ENCODE peak calls at places on chromosomes 3 and 15, in eight cellular contexts. G, J, C, K, L, F, O and W are unnamed samples.

GRCh38 chr15:52220251-52220650 is 29.1 kb upstream of the GNB5 start:
- DNase-seq in G (no peak), J (no peak), C (no peak), K (no peak), L (no peak), F (no peak), O (no peak), W (no peak)

GRCh38 chr3:159860269-159860668 is 128.4 kb upstream of the IL12A start:
- DNase-seq in G (no peak), J (no peak), C (no peak), K (no peak), L (no peak), F (no peak), O (no peak), W (no peak)

GRCh38 chr3:14989943-14990753 is 42.8 kb downstream of the NR2C2 start:
- DNase-seq in G (no peak), J (peak), C (no peak), K (no peak), L (no peak), F (no peak), O (no peak), W (no peak)

GRCh38 chr3:120113128-120114116 is 19.2 kb upstream of the GSK3B start:
- DNase-seq in G (no peak), J (no peak), C (no peak), K (no peak), L (peak), F (no peak), O (no peak), W (peak)

GRCh38 chr3:183116051-183116614 is 16.8 kb upstream of the MCCC1 start:
- DNase-seq in G (peak), J (no peak), C (no peak), K (peak), L (no peak), F (peak), O (no peak), W (peak)

GRCh38 chr3:177093966-177094365 is 103.3 kb downstream of the TBL1XR1 start:
- DNase-seq in G (no peak), J (no peak), C (no peak), K (no peak), L (no peak), F (no peak), O (no peak), W (no peak)

GRCh38 chr15:73908030-73908821 is 18.0 kb upstream of the LOXL1 start:
- DNase-seq in G (peak), J (peak), C (peak), K (peak), L (peak), F (peak), O (no peak), W (peak)

GRCh38 chr15:75718326-75718725 is 5.7 kb upstream of the CSPG4 start:
- DNase-seq in G (no peak), J (no peak), C (peak), K (no peak), L (peak), F (no peak), O (no peak), W (no peak)

GRCh38 chr3:64384561-64384960 is 159.3 kb upstream of the PRICKLE2 start:
- DNase-seq in G (no peak), J (no peak), C (no peak), K (no peak), L (no peak), F (no peak), O (no peak), W (no peak)

GRCh38 chr15:90647326-90647725 is 69.8 kb upstream of the BLM start:
- DNase-seq in G (peak), J (no peak), C (peak), K (no peak), L (no peak), F (no peak), O (no peak), W (no peak)

GRCh38 chr3:27431116-27431515 is 53.1 kb downstream of the SLC4A7 start:
- DNase-seq in G (no peak), J (no peak), C (no peak), K (peak), L (peak), F (no peak), O (no peak), W (peak)

GRCh38 chr3:131250466-131250865 is 131.1 kb upstream of the NUDT16 start:
- DNase-seq in G (no peak), J (no peak), C (no peak), K (no peak), L (no peak), F (no peak), O (no peak), W (no peak)

GRCh38 chr3:142595951-142596725 is at the start of gene PLS1:
- DNase-seq in G (peak), J (peak), C (peak), K (peak), L (peak), F (peak), O (peak), W (peak)

GRCh38 chr15:101105059-101105851 is 146.6 kb downstream of the CHSY1 start:
- DNase-seq in G (no peak), J (no peak), C (no peak), K (no peak), L (peak), F (no peak), O (no peak), W (no peak)

GRCh38 chr3:30886888-30887287 is 7.6 kb downstream of the GADL1 start:
- DNase-seq in G (no peak), J (no peak), C (no peak), K (no peak), L (no peak), F (no peak), O (no peak), W (no peak)

GRCh38 chr15:90439946-90440345 is 51.9 kb downstream of the IQGAP1 start:
- DNase-seq in G (no peak), J (no peak), C (no peak), K (no peak), L (no peak), F (no peak), O (no peak), W (no peak)

GRCh38 chr15:81813215-81813614 is 232.6 kb downstream of the MEX3B start:
- DNase-seq in G (no peak), J (no peak), C (no peak), K (no peak), L (no peak), F (no peak), O (no peak), W (no peak)

GRCh38 chr3:107241217-107241616 is 136.0 kb upstream of the CCDC54 start:
- DNase-seq in G (no peak), J (peak), C (no peak), K (peak), L (no peak), F (no peak), O (no peak), W (no peak)

GRCh38 chr15:95995375-95996168 is 334.9 kb upstream of the NR2F2 start:
- DNase-seq in G (no peak), J (no peak), C (no peak), K (no peak), L (peak), F (no peak), O (no peak), W (no peak)

GRCh38 chr15:35437157-35437556 is 108.8 kb downstream of the DPH6 start:
- DNase-seq in G (no peak), J (no peak), C (no peak), K (no peak), L (peak), F (no peak), O (no peak), W (no peak)

GRCh38 chr3:64232821-64233220 is 7.6 kb upstream of the PRICKLE2 start:
- DNase-seq in G (no peak), J (no peak), C (no peak), K (no peak), L (no peak), F (no peak), O (no peak), W (no peak)

GRCh38 chr3:166570136-166570535 is 732.9 kb upstream of the BCHE start:
- DNase-seq in G (no peak), J (no peak), C (no peak), K (no peak), L (no peak), F (no peak), O (no peak), W (no peak)

GRCh38 chr3:72903004-72903403 is 15.2 kb downstream of the GXYLT2 start:
- DNase-seq in G (no peak), J (no peak), C (no peak), K (no peak), L (peak), F (no peak), O (no peak), W (peak)

GRCh38 chr15:48657891-48658591 is 12.5 kb upstream of the FBN1 start:
- DNase-seq in G (no peak), J (no peak), C (no peak), K (no peak), L (no peak), F (no peak), O (no peak), W (no peak)

GRCh38 chr15:85929786-85930185 is 135.1 kb upstream of the KLHL25 start:
- DNase-seq in G (no peak), J (no peak), C (peak), K (no peak), L (no peak), F (no peak), O (no peak), W (no peak)

GRCh38 chr3:39149498-39150169 is 3.8 kb downstream of the CSRNP1 start:
- DNase-seq in G (no peak), J (no peak), C (no peak), K (no peak), L (no peak), F (no peak), O (no peak), W (no peak)

GRCh38 chr3:39147374-39147709 is 6.0 kb downstream of the CSRNP1 start:
- DNase-seq in G (no peak), J (no peak), C (no peak), K (no peak), L (no peak), F (no peak), O (no peak), W (peak)

GRCh38 chr3:39147711-39148115 is 5.7 kb downstream of the CSRNP1 start:
- DNase-seq in G (no peak), J (peak), C (no peak), K (no peak), L (peak), F (peak), O (no peak), W (no peak)

GRCh38 chr3:39149059-39149455 is 4.3 kb downstream of the CSRNP1 start:
- DNase-seq in G (no peak), J (no peak), C (no peak), K (no peak), L (no peak), F (no peak), O (no peak), W (no peak)

DNA sequence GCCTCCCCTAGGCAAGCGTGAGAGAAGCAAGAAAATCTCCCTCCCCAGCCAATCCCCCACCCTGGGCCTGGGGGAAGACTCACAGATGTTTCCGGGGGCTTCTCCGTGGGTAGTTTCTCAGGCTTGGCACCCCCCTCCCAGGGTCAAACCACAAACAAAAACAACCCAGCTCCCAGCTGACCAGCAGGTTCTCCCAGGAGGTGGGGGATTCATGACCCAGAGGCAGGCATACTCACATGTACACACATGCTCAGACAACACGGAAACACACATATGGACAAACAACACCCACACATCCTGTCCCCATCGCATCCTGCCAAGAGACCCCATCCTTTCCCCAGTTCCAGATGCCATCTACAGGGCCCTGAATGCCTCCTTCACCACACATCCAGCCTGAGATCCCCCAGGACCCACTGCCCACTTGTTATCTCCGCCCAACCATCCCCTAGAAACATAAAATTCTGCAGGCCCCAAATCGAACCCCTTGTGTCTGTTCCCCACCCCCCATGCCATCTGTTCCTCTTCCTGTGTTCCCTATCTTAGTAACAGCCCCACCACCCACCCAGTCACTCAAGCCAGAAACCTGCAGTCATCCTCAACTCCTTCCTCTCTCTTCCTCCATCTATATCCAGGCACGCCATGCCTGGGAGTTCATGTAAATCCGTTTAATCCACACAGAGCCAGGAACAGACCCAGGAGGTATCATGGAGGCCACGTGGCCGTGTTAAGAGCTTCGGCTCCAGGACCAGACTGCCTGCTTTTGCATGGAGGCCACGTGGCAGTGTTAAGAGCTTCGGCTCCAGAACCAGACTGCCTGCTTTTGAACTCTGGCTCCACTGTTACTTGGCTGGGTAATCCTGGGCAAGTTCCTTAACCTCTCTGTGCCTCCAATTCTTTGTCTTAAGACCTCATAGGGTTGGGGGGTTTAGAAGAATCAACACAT is 5.0 kb downstream of the CSRNP1 start:
- DNase-seq in G (no peak), J (no peak), C (no peak), K (no peak), L (peak), F (no peak), O (no peak), W (no peak)
- TF ChIP-seq POLR2A in G (no peak), J (no peak), C (no peak), K (no peak), L (no peak), F (no peak), O (no peak), W (no peak)

GRCh38 chr3:71582612-71583568 is 638 bp downstream of the FOXP1 start:
- DNase-seq in G (peak), J (peak), C (peak), K (peak), L (peak), F (no peak), O (peak), W (peak)

GRCh38 chr3:71585126-71585525 is 1.6 kb upstream of the FOXP1 start:
- DNase-seq in G (no peak), J (no peak), C (no peak), K (peak), L (no peak), F (no peak), O (no peak), W (no peak)

GRCh38 chr3:71584216-71585061 is 911 bp upstream of the FOXP1 start:
- DNase-seq in G (peak), J (peak), C (peak), K (peak), L (peak), F (no peak), O (peak), W (peak)

GRCh38 chr3:71581981-71582611 is 1.4 kb downstream of the FOXP1 start:
- DNase-seq in G (peak), J (peak), C (peak), K (peak), L (no peak), F (no peak), O (peak), W (peak)

DNA sequence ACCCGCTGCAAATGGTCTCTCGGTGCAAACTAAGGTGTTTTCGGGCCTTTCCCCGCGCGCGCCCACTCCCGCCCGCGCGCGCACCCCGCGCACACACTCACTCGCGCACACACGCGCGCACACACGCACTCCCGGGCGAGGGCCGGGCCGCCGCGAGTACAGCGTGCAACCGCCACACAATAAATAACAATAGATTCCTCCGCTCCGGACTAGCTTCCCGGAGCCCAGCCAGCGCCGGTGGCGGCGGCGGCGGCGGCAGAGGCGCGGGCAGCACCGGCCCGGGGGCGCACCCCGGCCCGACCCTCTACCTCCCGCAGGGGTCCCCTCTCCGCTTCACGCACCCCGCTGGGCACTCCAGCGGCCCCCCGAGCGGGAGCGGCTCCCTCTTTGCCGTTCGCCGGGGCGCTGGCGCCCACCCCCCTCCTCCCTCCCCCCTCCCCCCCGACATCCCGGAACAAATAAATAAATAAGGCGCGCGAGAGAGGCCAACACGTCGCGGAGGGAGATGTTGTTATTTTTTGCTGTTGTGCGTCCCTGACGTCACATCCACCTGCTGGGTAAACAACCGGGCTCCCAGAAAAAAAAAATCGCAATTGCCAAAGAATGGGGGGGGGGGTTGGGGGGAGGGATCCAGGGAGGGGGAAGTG is at the start of gene FOXP1:
- DNase-seq in G (peak), J (peak), C (peak), K (peak), L (peak), F (no peak), O (peak), W (peak)
- TF ChIP-seq POLR2A in G (peak), J (no peak), C (peak), K (peak), L (no peak), F (no peak), O (peak), W (peak)

GRCh38 chr15:34337557-34338306 is at the start of gene SLC12A6:
- DNase-seq in G (peak), J (peak), C (peak), K (peak), L (peak), F (peak), O (peak), W (peak)

GRCh38 chr15:34341922-34342736 is 807 bp downstream of the NOP10 start:
- DNase-seq in G (no peak), J (no peak), C (no peak), K (no peak), L (no peak), F (no peak), O (no peak), W (no peak)

GRCh38 chr15:34338347-34338746 is 766 bp upstream of the SLC12A6 start:
- DNase-seq in G (no peak), J (no peak), C (no peak), K (no peak), L (no peak), F (no peak), O (no peak), W (no peak)

GRCh38 chr15:34347951-34348638 is 5.0 kb downstream of the NUTM1 start:
- DNase-seq in G (no peak), J (no peak), C (no peak), K (no peak), L (no peak), F (no peak), O (no peak), W (no peak)

DNA sequence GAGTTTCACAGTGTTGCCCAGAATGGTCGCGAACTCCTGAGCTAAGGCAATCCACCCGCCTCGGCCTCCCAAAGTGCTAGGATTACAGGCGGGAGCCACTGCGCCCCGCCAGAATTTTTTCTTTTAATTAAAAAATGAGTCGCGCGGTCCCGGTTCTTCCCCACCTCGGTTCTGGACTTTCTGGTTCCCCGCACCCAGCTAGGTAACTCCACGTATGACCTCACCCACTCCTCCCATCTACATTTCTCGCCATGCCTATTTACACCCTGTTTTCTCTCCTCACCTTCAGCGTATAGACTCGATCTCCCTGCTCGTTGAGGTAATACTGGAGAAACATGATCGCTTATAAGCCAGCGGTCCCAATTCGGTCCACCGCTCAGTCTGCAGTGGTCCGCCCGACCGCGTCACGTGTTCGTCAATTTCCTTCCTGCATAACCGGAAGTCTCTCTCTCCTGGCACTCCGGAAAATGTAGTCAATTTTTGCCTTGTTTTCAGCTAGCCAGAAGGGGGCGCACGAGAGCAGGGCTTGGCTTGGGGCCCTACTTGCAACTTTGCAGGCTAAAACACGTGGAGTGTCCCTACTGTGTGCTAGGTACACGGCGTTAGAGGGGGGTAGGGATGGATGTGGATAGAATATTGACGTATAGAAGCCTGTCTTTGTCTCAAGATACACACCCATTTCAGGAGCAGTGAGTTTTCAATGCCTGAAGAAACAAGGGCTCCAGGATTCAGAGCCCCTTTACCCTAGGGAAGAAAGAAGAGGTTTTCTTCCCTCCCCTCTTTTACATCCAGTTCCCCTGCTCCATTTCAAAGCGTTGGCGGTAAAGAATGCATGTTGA is at the start of the genes NOP10 and NUTM1:
- DNase-seq in G (peak), J (peak), C (peak), K (peak), L (peak), F (peak), O (peak), W (peak)
- TF ChIP-seq POLR2A in G (peak), J (no peak), C (peak), K (peak), L (peak), F (peak), O (no peak), W (peak)

DNA sequence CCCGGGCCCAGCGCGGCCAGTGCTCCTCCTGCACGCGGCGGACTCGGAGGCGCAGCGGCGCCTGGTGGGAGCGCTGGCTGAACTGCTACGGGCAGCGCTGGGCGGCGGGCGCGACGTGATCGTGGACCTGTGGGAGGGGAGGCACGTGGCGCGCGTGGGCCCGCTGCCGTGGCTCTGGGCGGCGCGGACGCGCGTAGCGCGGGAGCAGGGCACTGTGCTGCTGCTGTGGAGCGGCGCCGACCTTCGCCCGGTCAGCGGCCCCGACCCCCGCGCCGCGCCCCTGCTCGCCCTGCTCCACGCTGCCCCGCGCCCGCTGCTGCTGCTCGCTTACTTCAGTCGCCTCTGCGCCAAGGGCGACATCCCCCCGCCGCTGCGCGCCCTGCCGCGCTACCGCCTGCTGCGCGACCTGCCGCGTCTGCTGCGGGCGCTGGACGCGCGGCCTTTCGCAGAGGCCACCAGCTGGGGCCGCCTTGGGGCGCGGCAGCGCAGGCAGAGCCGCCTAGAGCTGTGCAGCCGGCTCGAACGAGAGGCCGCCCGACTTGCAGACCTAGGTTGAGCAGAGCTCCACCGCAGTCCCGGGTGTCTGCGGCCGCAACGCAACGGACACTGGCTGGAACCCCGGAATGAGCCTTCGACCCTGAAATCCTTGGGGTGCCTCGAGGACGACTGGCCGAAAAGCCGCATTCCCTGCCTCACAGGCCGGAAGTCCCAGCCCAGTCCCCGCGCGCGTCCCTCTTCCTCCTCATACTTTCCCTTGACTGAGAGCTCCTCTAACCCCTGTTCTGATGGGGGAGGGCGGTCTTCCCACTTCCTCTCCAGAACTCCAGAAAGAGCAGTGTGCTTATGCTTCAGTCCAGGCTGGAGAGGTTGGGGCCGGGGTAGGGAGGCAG is 1.4 kb upstream of the IL17RC start:
- DNase-seq in G (peak), J (peak), C (peak), K (peak), L (peak), F (peak), O (peak), W (no peak)
- TF ChIP-seq POLR2A in G (peak), J (no peak), C (peak), K (no peak), L (no peak), F (no peak), O (no peak), W (peak)